ENCODE peak calls at places on chromosome 18, in nine cellular contexts. Q is EL; M is colonic mucosa; H is astrocyte of the spinal cord; A is NCI-H1417; Z is stimulated activated CD4-positive, alpha-beta T cell treated with anti-CD3 and anti-CD28 coated beads, Interleukin-12 subunit alpha, Interleukin-12 subunit beta, amount 100 ng/mL, for 4 hours; I is NCI-H2081; G is HCT116; T is NCI-H1105 treated with DMSO at 0.1 percent for 48 hours. C is an unnamed sample.

GRCh38 chr18:63544017-63544416 is 1.8 kb downstream of the SERPINB12 start:
- DNase-seq in A (no peak), Z (no peak), T (no peak), Q (no peak), M (no peak), G (no peak), I (no peak), H (no peak), C (no peak)

GRCh38 chr18:61946449-61946848 is 53.6 kb upstream of the RNF152 start:
- DNase-seq in A (no peak), M (no peak), H (peak; percentile 74), T (no peak), Q (no peak), I (no peak), Z (no peak), G (no peak), C (no peak)

GRCh38 chr18:49628993-49629795 is 67.3 kb downstream of the LIPG start:
- DNase-seq in A (no peak), I (no peak), H (no peak), Z (no peak), G (no peak), Q (no peak), M (peak; percentile 49), T (no peak), C (no peak)

GRCh38 chr18:37019157-37019571 is 190.2 kb downstream of the KIAA1328 start:
- DNase-seq in T (peak; percentile 17), Q (peak; percentile 29), A (no peak), Z (no peak), G (no peak), I (peak; percentile 16), H (peak; percentile 7), M (no peak), C (peak; percentile 1)

GRCh38 chr18:23193727-23194126 is 58.4 kb downstream of the CABLES1 start:
- DNase-seq in G (no peak), A (no peak), Z (no peak), Q (no peak), T (no peak), M (no peak), I (no peak), H (no peak), C (no peak)

GRCh38 chr18:47260138-47260923 is 8.9 kb upstream of the SKOR2 start:
- DNase-seq in Z (no peak), H (peak; percentile 55), Q (peak; percentile 26), A (no peak), M (peak; percentile 62), G (no peak), T (no peak), I (no peak), C (peak; percentile 70)

GRCh38 chr18:50719471-50719987 is 100.3 kb downstream of the MRO start:
- DNase-seq in T (no peak), I (no peak), Z (no peak), M (no peak), Q (no peak), A (no peak), G (no peak), H (no peak), C (no peak)

GRCh38 chr18:9750606-9751304 is 42.7 kb downstream of the RAB31 start:
- DNase-seq in M (no peak), H (no peak), T (no peak), Z (no peak), G (no peak), I (no peak), A (no peak), Q (no peak), C (no peak)

GRCh38 chr18:67117804-67118203 is 398.7 kb downstream of the DSEL start:
- DNase-seq in Q (no peak), T (no peak), A (no peak), G (no peak), H (peak; percentile 4), I (no peak), Z (no peak), M (no peak), C (no peak)

GRCh38 chr18:37465922-37466321 is 99.7 kb downstream of the CELF4 start:
- DNase-seq in G (no peak), M (no peak), Z (no peak), H (no peak), I (no peak), A (no peak), Q (no peak), T (no peak), C (no peak)

GRCh38 chr18:31576670-31577069 is 15.0 kb upstream of the TTR start:
- DNase-seq in M (no peak), H (no peak), T (no peak), Z (no peak), I (no peak), G (no peak), Q (no peak), A (peak; percentile 11), C (no peak)

GRCh38 chr18:40670991-40671390 is 1284.0 kb upstream of the PIK3C3 start:
- DNase-seq in A (no peak), T (no peak), G (no peak), I (no peak), Z (no peak), M (no peak), H (no peak), Q (no peak), C (no peak)

GRCh38 chr18:2515408-2515807 is 55.9 kb downstream of the METTL4 start:
- DNase-seq in A (no peak), M (no peak), H (peak; percentile 91), G (peak; percentile 21), I (no peak), Q (peak; percentile 89), T (no peak), Z (no peak), C (peak; percentile 89)

GRCh38 chr18:79952996-79953559 is 1.6 kb upstream of the SLC66A2 start:
- DNase-seq in M (peak; percentile 69), T (no peak), Z (no peak), I (no peak), H (no peak), A (no peak), G (no peak), Q (no peak), C (no peak)

GRCh38 chr18:3321133-3321812 is 59.3 kb downstream of the MYL12B start:
- DNase-seq in T (peak; percentile 45), H (peak; percentile 89), G (no peak), Q (peak; percentile 89), I (no peak), Z (no peak), M (no peak), A (no peak), C (peak; percentile 97)

GRCh38 chr18:74291771-74292540 is at the start of gene CYB5A:
- DNase-seq in I (peak; percentile 96), H (peak; percentile 96), G (peak; percentile 83), Q (peak; percentile 94), Z (peak; percentile 98), T (peak; percentile 95), M (peak; percentile 99), A (peak; percentile 95), C (peak; percentile 98)

C was measured in dermis blood vessel endothelial cell.